ENCODE peak calls at places on chromosome 13, in six cellular contexts. One of them, this sample, is unnamed.

GRCh38 chr13:48839171-48839570 is 136.5 kb upstream of the FNDC3A start:
- DNase-seq in cardiac fibroblast: peak
- DNase-seq in left ventricle myocardium inferior: no peak
- DNase-seq in fibroblast of mammary gland: no peak
- DNase-seq in gastrocnemius medialis: no peak
- DNase-seq in foreskin fibroblast: no peak
- DNase-seq in this sample: no peak

GRCh38 chr13:85693889-85694511 is 105.2 kb downstream of the SLITRK6 start:
- DNase-seq in cardiac fibroblast: no peak
- DNase-seq in left ventricle myocardium inferior: no peak
- DNase-seq in fibroblast of mammary gland: no peak
- DNase-seq in gastrocnemius medialis: no peak
- DNase-seq in foreskin fibroblast: peak
- DNase-seq in this sample: no peak

GRCh38 chr13:97257800-97258799 is 36.0 kb downstream of the MBNL2 start:
- DNase-seq in cardiac fibroblast: peak
- DNase-seq in left ventricle myocardium inferior: peak
- DNase-seq in fibroblast of mammary gland: peak
- DNase-seq in gastrocnemius medialis: peak
- DNase-seq in foreskin fibroblast: peak
- DNase-seq in this sample: no peak

GRCh38 chr13:93080587-93080986 is 146.0 kb upstream of the GPC6 start:
- DNase-seq in cardiac fibroblast: peak
- DNase-seq in left ventricle myocardium inferior: no peak
- DNase-seq in fibroblast of mammary gland: no peak
- DNase-seq in gastrocnemius medialis: no peak
- DNase-seq in foreskin fibroblast: peak
- DNase-seq in this sample: no peak

GRCh38 chr13:111792956-111793355 is 274.0 kb upstream of the SOX1 start:
- DNase-seq in cardiac fibroblast: no peak
- DNase-seq in left ventricle myocardium inferior: no peak
- DNase-seq in fibroblast of mammary gland: no peak
- DNase-seq in gastrocnemius medialis: no peak
- DNase-seq in foreskin fibroblast: no peak
- DNase-seq in this sample: no peak

GRCh38 chr13:73492811-73493210 is 434.0 kb downstream of the KLF5 start:
- DNase-seq in cardiac fibroblast: no peak
- DNase-seq in left ventricle myocardium inferior: no peak
- DNase-seq in fibroblast of mammary gland: no peak
- DNase-seq in gastrocnemius medialis: no peak
- DNase-seq in foreskin fibroblast: no peak
- DNase-seq in this sample: no peak

GRCh38 chr13:51380269-51380668 is 40.8 kb downstream of the SERPINE3 start:
- DNase-seq in cardiac fibroblast: peak
- DNase-seq in left ventricle myocardium inferior: no peak
- DNase-seq in fibroblast of mammary gland: peak
- DNase-seq in gastrocnemius medialis: no peak
- DNase-seq in foreskin fibroblast: no peak
- DNase-seq in this sample: no peak

GRCh38 chr13:50990540-50991506 is 81.2 kb downstream of the RNASEH2B start:
- DNase-seq in cardiac fibroblast: peak
- DNase-seq in left ventricle myocardium inferior: peak
- DNase-seq in fibroblast of mammary gland: peak
- DNase-seq in gastrocnemius medialis: peak
- DNase-seq in foreskin fibroblast: peak
- DNase-seq in this sample: peak

GRCh38 chr13:29850213-29850898 is at the start of gene UBL3:
- DNase-seq in cardiac fibroblast: peak
- DNase-seq in left ventricle myocardium inferior: peak
- DNase-seq in fibroblast of mammary gland: peak
- DNase-seq in gastrocnemius medialis: peak
- DNase-seq in foreskin fibroblast: peak
- DNase-seq in this sample: peak

GRCh38 chr13:91381371-91381770 is 17.1 kb upstream of the GPC5 start:
- DNase-seq in cardiac fibroblast: peak
- DNase-seq in left ventricle myocardium inferior: no peak
- DNase-seq in fibroblast of mammary gland: peak
- DNase-seq in gastrocnemius medialis: no peak
- DNase-seq in foreskin fibroblast: no peak
- DNase-seq in this sample: no peak

GRCh38 chr13:76596216-76596615 is 290.0 kb downstream of the KCTD12 start:
- DNase-seq in cardiac fibroblast: no peak
- DNase-seq in left ventricle myocardium inferior: no peak
- DNase-seq in fibroblast of mammary gland: no peak
- DNase-seq in gastrocnemius medialis: no peak
- DNase-seq in foreskin fibroblast: no peak
- DNase-seq in this sample: no peak

GRCh38 chr13:36251012-36251411 is 36.7 kb upstream of the SOHLH2 start:
- DNase-seq in cardiac fibroblast: no peak
- DNase-seq in left ventricle myocardium inferior: no peak
- DNase-seq in fibroblast of mammary gland: no peak
- DNase-seq in gastrocnemius medialis: no peak
- DNase-seq in foreskin fibroblast: no peak
- DNase-seq in this sample: no peak

GRCh38 chr13:46367622-46368327 is 19.3 kb downstream of the RUBCNL start:
- DNase-seq in cardiac fibroblast: peak
- DNase-seq in left ventricle myocardium inferior: no peak
- DNase-seq in fibroblast of mammary gland: peak
- DNase-seq in gastrocnemius medialis: no peak
- DNase-seq in foreskin fibroblast: peak
- DNase-seq in this sample: no peak

GRCh38 chr13:86000546-86000945 is 201.3 kb upstream of the SLITRK6 start:
- DNase-seq in cardiac fibroblast: no peak
- DNase-seq in left ventricle myocardium inferior: no peak
- DNase-seq in fibroblast of mammary gland: no peak
- DNase-seq in gastrocnemius medialis: no peak
- DNase-seq in foreskin fibroblast: no peak
- DNase-seq in this sample: no peak

GRCh38 chr13:97125810-97126738 is 96.1 kb upstream of the MBNL2 start:
- DNase-seq in cardiac fibroblast: peak
- DNase-seq in left ventricle myocardium inferior: peak
- DNase-seq in fibroblast of mammary gland: peak
- DNase-seq in gastrocnemius medialis: peak
- DNase-seq in foreskin fibroblast: peak
- DNase-seq in this sample: no peak

DNA sequence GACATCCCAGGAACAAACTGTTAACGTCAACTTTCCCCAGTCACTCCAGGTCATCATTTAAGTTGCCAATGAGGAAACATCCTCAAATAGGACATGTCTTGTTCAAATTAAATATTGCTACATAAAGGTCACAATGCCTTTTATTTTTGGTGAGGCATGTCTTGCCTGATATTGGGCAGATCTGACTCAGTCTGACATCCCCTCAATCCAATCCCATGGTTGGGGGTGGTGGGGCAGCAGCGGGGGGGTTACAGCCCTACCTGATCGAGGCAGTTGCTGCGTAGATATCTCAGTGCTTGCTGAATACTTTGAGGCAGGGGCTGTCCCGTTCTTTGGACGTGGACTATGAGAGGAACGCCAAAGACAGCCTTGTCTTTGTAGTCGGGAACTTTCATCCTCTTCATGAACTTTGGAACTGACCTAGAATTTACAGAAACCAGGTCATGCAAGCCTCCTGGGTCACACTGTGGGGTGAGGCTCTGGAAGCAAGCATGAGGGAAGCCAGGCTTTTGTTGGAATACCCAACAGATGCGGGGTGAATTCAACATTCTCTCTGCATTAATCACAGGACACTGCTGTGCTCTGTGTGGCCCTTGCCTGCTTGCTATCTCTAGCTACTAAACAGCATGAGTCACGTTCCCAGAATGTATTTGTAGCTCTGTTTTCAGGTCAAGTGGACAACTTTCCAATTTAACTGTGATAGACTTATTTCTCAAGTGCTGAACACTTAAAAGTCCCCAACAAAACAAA is 109.8 kb downstream of the KL start:
- DNase-seq in cardiac fibroblast: peak
- DNase-seq in left ventricle myocardium inferior: peak
- DNase-seq in fibroblast of mammary gland: peak
- DNase-seq in gastrocnemius medialis: peak
- DNase-seq in foreskin fibroblast: peak
- DNase-seq in this sample: peak
- H3K4me3 ChIP-seq in cardiac fibroblast: no peak
- H3K4me3 ChIP-seq in left ventricle myocardium inferior: peak
- H3K4me3 ChIP-seq in fibroblast of mammary gland: peak
- H3K4me3 ChIP-seq in gastrocnemius medialis: peak
- H3K4me3 ChIP-seq in foreskin fibroblast: no peak
- H3K4me3 ChIP-seq in this sample: no peak

GRCh38 chr13:110305544-110305943 is 1.4 kb downstream of the COL4A1 start:
- DNase-seq in cardiac fibroblast: peak
- DNase-seq in left ventricle myocardium inferior: no peak
- DNase-seq in fibroblast of mammary gland: peak
- DNase-seq in gastrocnemius medialis: no peak
- DNase-seq in foreskin fibroblast: no peak
- DNase-seq in this sample: no peak

GRCh38 chr13:110303644-110304043 is 3.3 kb downstream of the COL4A1 start:
- DNase-seq in cardiac fibroblast: no peak
- DNase-seq in left ventricle myocardium inferior: no peak
- DNase-seq in fibroblast of mammary gland: no peak
- DNase-seq in gastrocnemius medialis: no peak
- DNase-seq in foreskin fibroblast: no peak
- DNase-seq in this sample: no peak

GRCh38 chr13:110305949-110306339 is 1.0 kb downstream of the COL4A1 start:
- DNase-seq in cardiac fibroblast: peak
- DNase-seq in left ventricle myocardium inferior: no peak
- DNase-seq in fibroblast of mammary gland: peak
- DNase-seq in gastrocnemius medialis: no peak
- DNase-seq in foreskin fibroblast: peak
- DNase-seq in this sample: no peak

GRCh38 chr13:110304256-110304655 is 2.7 kb downstream of the COL4A1 start:
- DNase-seq in cardiac fibroblast: peak
- DNase-seq in left ventricle myocardium inferior: no peak
- DNase-seq in fibroblast of mammary gland: peak
- DNase-seq in gastrocnemius medialis: no peak
- DNase-seq in foreskin fibroblast: peak
- DNase-seq in this sample: no peak

GRCh38 chr13:110305001-110305400 is 2.0 kb downstream of the COL4A1 start:
- DNase-seq in cardiac fibroblast: peak
- DNase-seq in left ventricle myocardium inferior: no peak
- DNase-seq in fibroblast of mammary gland: peak
- DNase-seq in gastrocnemius medialis: no peak
- DNase-seq in foreskin fibroblast: no peak
- DNase-seq in this sample: no peak
- H3K4me3 ChIP-seq in cardiac fibroblast: peak
- H3K4me3 ChIP-seq in left ventricle myocardium inferior: peak
- H3K4me3 ChIP-seq in fibroblast of mammary gland: no peak
- H3K4me3 ChIP-seq in gastrocnemius medialis: peak
- H3K4me3 ChIP-seq in foreskin fibroblast: no peak
- H3K4me3 ChIP-seq in this sample: peak

DNA sequence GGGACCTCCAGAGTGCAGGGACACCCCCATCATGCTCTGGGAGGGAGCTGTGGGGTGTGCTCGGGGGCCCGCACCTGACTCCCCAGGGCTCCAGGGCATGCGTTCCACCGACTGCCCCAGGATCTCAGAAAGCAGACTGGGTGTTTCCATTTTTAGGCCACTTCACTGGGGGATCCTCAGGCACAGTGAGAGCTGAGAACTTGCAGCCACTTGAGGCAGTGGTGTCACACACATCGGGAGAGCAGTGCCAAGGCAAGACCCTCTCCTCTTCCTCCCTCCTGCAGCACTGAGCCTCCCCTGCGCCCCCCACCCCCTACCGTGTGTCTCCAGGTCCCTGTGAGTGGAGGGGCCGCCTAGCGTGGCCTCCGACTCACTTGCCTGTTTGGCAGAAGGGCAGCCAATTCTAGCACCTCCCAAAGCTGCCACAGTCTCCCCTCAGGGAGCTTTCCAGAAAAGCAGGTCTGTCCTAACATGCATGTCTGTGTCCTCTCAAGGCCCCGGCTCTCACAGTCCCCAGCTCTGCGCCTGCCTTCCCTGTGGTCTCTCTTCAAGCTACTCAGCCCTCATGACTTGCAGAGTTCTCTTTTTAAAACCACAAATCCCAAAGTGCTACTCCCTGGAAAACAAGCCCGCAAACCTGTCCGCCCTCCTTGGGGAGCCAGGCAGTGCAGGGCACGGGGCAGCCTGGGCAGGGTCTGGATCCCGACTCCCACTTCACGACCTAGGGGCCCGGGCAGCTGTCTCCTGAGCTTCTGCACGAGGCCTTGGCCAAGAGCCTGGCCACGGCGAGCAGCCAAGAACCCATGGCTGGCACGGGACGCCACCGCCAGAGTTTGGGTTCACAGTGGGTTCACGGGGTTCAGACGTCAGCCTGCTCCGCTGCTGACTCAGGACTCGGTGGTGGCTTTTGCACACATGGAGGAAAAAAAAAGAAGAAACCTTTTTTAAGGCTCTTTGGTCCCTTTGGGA is 94.1 kb downstream of the STK24 start:
- DNase-seq in cardiac fibroblast: peak
- DNase-seq in left ventricle myocardium inferior: peak
- DNase-seq in fibroblast of mammary gland: peak
- DNase-seq in gastrocnemius medialis: peak
- DNase-seq in foreskin fibroblast: peak
- DNase-seq in this sample: no peak
- H3K4me3 ChIP-seq in cardiac fibroblast: no peak
- H3K4me3 ChIP-seq in left ventricle myocardium inferior: peak
- H3K4me3 ChIP-seq in fibroblast of mammary gland: no peak
- H3K4me3 ChIP-seq in gastrocnemius medialis: peak
- H3K4me3 ChIP-seq in foreskin fibroblast: no peak
- H3K4me3 ChIP-seq in this sample: no peak

GRCh38 chr13:108218044-108218974 is at the start of gene ABHD13:
- DNase-seq in cardiac fibroblast: peak
- DNase-seq in left ventricle myocardium inferior: peak
- DNase-seq in fibroblast of mammary gland: peak
- DNase-seq in gastrocnemius medialis: peak
- DNase-seq in foreskin fibroblast: peak
- DNase-seq in this sample: peak

GRCh38 chr13:108223850-108224503 is 5.8 kb downstream of the ABHD13 start:
- DNase-seq in cardiac fibroblast: no peak
- DNase-seq in left ventricle myocardium inferior: no peak
- DNase-seq in fibroblast of mammary gland: no peak
- DNase-seq in gastrocnemius medialis: no peak
- DNase-seq in foreskin fibroblast: no peak
- DNase-seq in this sample: no peak

GRCh38 chr13:108214511-108215383 is 589 bp downstream of the LIG4 start:
- DNase-seq in cardiac fibroblast: peak
- DNase-seq in left ventricle myocardium inferior: no peak
- DNase-seq in fibroblast of mammary gland: no peak
- DNase-seq in gastrocnemius medialis: peak
- DNase-seq in foreskin fibroblast: no peak
- DNase-seq in this sample: no peak

GRCh38 chr13:108215428-108215827 is at the start of gene LIG4:
- DNase-seq in cardiac fibroblast: peak
- DNase-seq in left ventricle myocardium inferior: peak
- DNase-seq in fibroblast of mammary gland: peak
- DNase-seq in gastrocnemius medialis: peak
- DNase-seq in foreskin fibroblast: peak
- DNase-seq in this sample: peak

GRCh38 chr13:108220042-108220441 is 1.9 kb downstream of the ABHD13 start:
- DNase-seq in cardiac fibroblast: no peak
- DNase-seq in left ventricle myocardium inferior: no peak
- DNase-seq in fibroblast of mammary gland: no peak
- DNase-seq in gastrocnemius medialis: no peak
- DNase-seq in foreskin fibroblast: no peak
- DNase-seq in this sample: no peak
- H3K4me3 ChIP-seq in cardiac fibroblast: no peak
- H3K4me3 ChIP-seq in left ventricle myocardium inferior: peak
- H3K4me3 ChIP-seq in fibroblast of mammary gland: no peak
- H3K4me3 ChIP-seq in gastrocnemius medialis: peak
- H3K4me3 ChIP-seq in foreskin fibroblast: no peak
- H3K4me3 ChIP-seq in this sample: peak

GRCh38 chr13:98752111-98752941 is at the start of gene SLC15A1:
- DNase-seq in cardiac fibroblast: no peak
- DNase-seq in left ventricle myocardium inferior: no peak
- DNase-seq in fibroblast of mammary gland: no peak
- DNase-seq in gastrocnemius medialis: no peak
- DNase-seq in foreskin fibroblast: no peak
- DNase-seq in this sample: no peak
- H3K4me3 ChIP-seq in cardiac fibroblast: peak
- H3K4me3 ChIP-seq in left ventricle myocardium inferior: peak
- H3K4me3 ChIP-seq in fibroblast of mammary gland: no peak
- H3K4me3 ChIP-seq in gastrocnemius medialis: peak
- H3K4me3 ChIP-seq in foreskin fibroblast: peak
- H3K4me3 ChIP-seq in this sample: no peak

This sample was measured in AG04450.